ENCODE peak calls at places on chromosomes 3 and 15, in seven cellular contexts. O is Peyer's patch, G is keratinocyte, P is stomach, J is heart right ventricle, A is left lung, T is ovary. S is an unnamed sample.
A peak's percentile ranks its signal among the peaks of the same experiment; 100 is the strongest.

GRCh38 chr3:66236281-66236680 is 15.5 kb downstream of the SLC25A26 start:
- DNase-seq in O (no peak), G (no peak), P (no peak), J (no peak), A (no peak), T (no peak), S (no peak)

GRCh38 chr3:158456114-158456513 is 114.9 kb upstream of the MLF1 start:
- DNase-seq in O (no peak), G (no peak), P (no peak), J (no peak), A (no peak), T (no peak), S (no peak)

GRCh38 chr3:14265246-14265962 is 86.8 kb downstream of the LSM3 start:
- DNase-seq in O (peak; percentile 48), G (no peak), P (no peak), J (no peak), A (no peak), T (peak; percentile 33), S (no peak)

GRCh38 chr3:158102660-158103085 is 3.5 kb downstream of the SHOX2 start:
- DNase-seq in O (no peak), G (no peak), P (no peak), J (no peak), A (no peak), T (no peak), S (no peak)

GRCh38 chr3:177726807-177727206 is 529.5 kb upstream of the TBL1XR1 start:
- DNase-seq in O (no peak), G (no peak), P (no peak), J (no peak), A (no peak), T (no peak), S (no peak)

GRCh38 chr3:72995337-72995736 is 1.3 kb upstream of the PPP4R2 start:
- DNase-seq in O (no peak), G (no peak), P (no peak), J (no peak), A (no peak), T (peak; percentile 50), S (peak; percentile 51)

GRCh38 chr3:137866933-137867332 is 102.8 kb downstream of the SOX14 start:
- DNase-seq in O (no peak), G (peak; percentile 1), P (no peak), J (no peak), A (no peak), T (no peak), S (no peak)

GRCh38 chr15:25811481-25811906 is 51.6 kb downstream of the ATP10A start:
- DNase-seq in O (no peak), G (no peak), P (no peak), J (no peak), A (no peak), T (no peak), S (no peak)

GRCh38 chr15:80015156-80015555 is 44.2 kb upstream of the BCL2A1 start:
- DNase-seq in O (no peak), G (no peak), P (no peak), J (no peak), A (no peak), T (no peak), S (no peak)

GRCh38 chr3:74267583-74268184 is 346.8 kb downstream of the CNTN3 start:
- DNase-seq in O (no peak), G (peak; percentile 1), P (no peak), J (no peak), A (no peak), T (no peak), S (peak; percentile 19)

GRCh38 chr15:31238906-31239305 is 87.7 kb upstream of the KLF13 start:
- DNase-seq in O (no peak), G (no peak), P (no peak), J (no peak), A (peak; percentile 27), T (no peak), S (no peak)

GRCh38 chr3:149872589-149872988 is 59.6 kb downstream of the RNF13 start:
- DNase-seq in O (no peak), G (no peak), P (no peak), J (no peak), A (no peak), T (no peak), S (no peak)

GRCh38 chr3:150901793-150902192 is 3.4 kb downstream of the MINDY4B start:
- DNase-seq in O (no peak), G (no peak), P (no peak), J (no peak), A (no peak), T (no peak), S (no peak)

GRCh38 chr3:142947799-142948575 is 15.5 kb downstream of the PAQR9 start:
- DNase-seq in O (no peak), G (no peak), P (no peak), J (no peak), A (no peak), T (no peak), S (no peak)

DNA sequence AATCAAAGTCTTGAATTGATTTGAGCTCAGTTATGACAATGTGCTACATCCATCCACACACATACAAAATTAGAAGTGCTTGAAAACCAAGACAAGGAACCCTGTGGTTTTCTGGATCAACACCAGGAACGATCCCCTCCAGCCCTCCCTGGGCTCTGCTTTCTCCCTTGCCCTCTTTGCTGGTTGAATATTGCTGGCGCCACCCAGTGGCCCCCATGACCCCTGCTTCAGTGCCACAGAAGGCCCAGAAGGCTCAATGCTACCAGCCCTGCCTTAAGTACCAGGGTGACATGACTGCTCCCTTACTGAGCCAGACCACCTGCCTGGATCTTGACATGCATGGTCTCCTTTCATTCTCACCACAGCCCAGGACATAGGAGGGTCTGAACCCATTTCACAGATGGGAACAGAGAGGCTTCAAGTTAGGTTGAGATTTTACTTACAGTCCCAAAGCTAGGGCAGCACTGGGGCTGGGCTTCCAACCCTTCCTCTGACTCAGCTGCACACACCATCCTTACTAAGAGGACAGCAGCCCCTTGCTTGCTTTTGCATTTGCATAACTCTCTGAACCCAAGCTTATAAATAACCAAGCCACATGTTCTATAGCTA is 15.0 kb downstream of the IL12A start:
- DNase-seq in O (peak; percentile 69), G (no peak), P (peak; percentile 38), J (peak; percentile 63), A (peak; percentile 54), T (no peak), S (peak; percentile 71)
- TF ChIP-seq CTCF in O (no peak), G (peak; percentile 61), P (no peak), J (peak; percentile 54), A (peak; percentile 44), T (no peak), S (peak; percentile 54)

GRCh38 chr15:92968926-92969664 is 69.0 kb downstream of the CHD2 start:
- DNase-seq in O (no peak), G (no peak), P (no peak), J (no peak), A (no peak), T (no peak), S (no peak)
- H3K36me3 ChIP-seq in O (peaks cover 85% of the 10 kb centered on the region), G (peaks cover 24% of the 10 kb centered on the region), P (peaks cover 28% of the 10 kb centered on the region), J (peaks cover 41% of the 10 kb centered on the region), A (peaks cover 3% of the 10 kb centered on the region), T (no peaks in the 10 kb centered on the region), S (peaks cover 2% of the 10 kb centered on the region)

DNA sequence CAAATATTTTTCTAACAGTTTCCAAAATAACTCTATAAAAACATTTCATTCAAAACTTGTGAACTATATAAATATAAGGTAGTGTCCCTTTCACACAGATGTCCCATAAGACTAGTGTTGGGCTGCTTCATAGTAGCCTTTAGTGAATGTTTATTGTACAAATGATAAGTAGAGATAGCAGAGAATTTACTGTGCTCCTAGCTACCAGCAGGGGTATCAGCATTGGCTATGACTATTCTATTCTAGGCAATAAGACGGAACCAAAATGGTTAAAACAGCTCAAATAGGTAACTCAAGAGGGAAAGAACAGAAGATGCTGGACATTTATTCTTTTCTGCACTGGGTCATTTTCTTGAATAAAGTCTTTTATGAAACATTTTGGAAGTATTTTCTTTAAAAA is 22.6 kb downstream of the SERPINI2 start:
- DNase-seq in O (no peak), G (no peak), P (no peak), J (no peak), A (no peak), T (no peak), S (no peak)
- TF ChIP-seq CTCF in O (no peak), G (no peak), P (no peak), J (no peak), A (no peak), T (no peak), S (no peak)

GRCh38 chr15:28127036-28127435 is 27.9 kb upstream of the OCA2 start:
- DNase-seq in O (no peak), G (no peak), P (peak; percentile 11), J (no peak), A (no peak), T (no peak), S (no peak)

GRCh38 chr15:28123408-28124023 is 24.4 kb upstream of the OCA2 start:
- DNase-seq in O (peak; percentile 72), G (peak; percentile 59), P (peak; percentile 77), J (peak; percentile 44), A (no peak), T (peak; percentile 56), S (peak; percentile 75)

GRCh38 chr15:28128036-28128435 is 28.9 kb upstream of the OCA2 start:
- DNase-seq in O (peak; percentile 39), G (no peak), P (peak; percentile 25), J (peak; percentile 63), A (peak; percentile 72), T (no peak), S (no peak)

GRCh38 chr15:28124841-28125240 is 25.7 kb upstream of the OCA2 start:
- DNase-seq in O (no peak), G (no peak), P (no peak), J (no peak), A (no peak), T (no peak), S (no peak)

DNA sequence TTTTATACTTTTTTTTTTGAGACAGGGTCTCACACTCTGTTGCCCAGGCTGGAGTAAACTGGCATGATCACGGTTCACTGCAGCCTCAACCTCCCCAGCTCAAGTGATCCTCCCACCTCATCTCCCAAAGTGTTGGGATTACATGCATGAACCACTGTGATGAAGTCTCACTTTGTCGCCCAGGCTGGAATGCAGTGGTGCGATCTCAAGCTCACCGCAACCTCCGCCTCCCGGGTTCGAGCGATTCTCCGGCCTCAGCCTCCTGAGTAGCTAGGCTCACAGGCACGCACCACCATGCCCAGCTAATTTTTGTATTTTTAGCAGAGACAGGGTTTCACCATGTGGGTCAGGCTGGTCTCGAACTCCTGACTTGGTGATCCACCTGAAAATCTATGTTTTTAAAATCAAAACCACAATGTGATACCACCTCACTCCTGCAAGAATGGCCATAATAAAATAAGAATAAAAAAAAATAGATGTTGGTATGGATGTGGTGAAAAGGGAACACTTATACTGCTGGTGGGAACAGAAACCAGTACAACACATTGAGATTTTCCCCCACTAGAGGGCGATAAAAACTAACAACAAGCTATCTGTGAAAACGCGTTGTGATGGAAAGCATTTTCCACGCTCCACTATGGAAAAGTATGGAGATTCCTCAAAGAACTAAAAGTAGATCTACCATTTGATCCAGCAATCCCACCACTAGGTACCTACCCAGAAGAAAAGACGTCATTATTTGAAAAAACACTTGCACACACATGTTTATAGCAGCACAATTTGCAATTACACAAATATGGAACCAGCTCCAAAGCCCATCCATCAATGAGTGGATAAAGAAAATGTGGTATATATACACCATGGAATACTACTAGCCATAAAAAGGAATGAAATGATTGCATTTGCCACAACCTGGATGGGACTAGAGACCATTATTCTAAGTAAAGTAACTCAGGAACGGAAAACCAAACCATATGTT is 26.8 kb upstream of the OCA2 start:
- DNase-seq in O (no peak), G (peak; percentile 17), P (no peak), J (no peak), A (no peak), T (no peak), S (no peak)
- H3K36me3 ChIP-seq in O (peaks cover 81% of the 10 kb centered on the region), G (peaks cover 20% of the 10 kb centered on the region), P (peaks cover 36% of the 10 kb centered on the region), J (peaks cover 9% of the 10 kb centered on the region), A (no peaks in the 10 kb centered on the region), T (no peaks in the 10 kb centered on the region), S (no peaks in the 10 kb centered on the region)

GRCh38 chr3:133747907-133748639 is 1.9 kb downstream of the TF start:
- DNase-seq in O (no peak), G (no peak), P (no peak), J (no peak), A (no peak), T (no peak), S (no peak)
- TF ChIP-seq CTCF in O (no peak), G (no peak), P (no peak), J (no peak), A (no peak), T (no peak), S (no peak)